ENCODE peak calls at places on chromosome X, in seven cellular contexts. C is PC-9, D is GM20000, X is GM12865, O is B cell, M is fibroblast of pulmonary artery, Q is mammary epithelial cell. F is an unnamed sample.

GRCh38 chrX:103464071-103464773 is 55.1 kb downstream of the RAB40A start:
- DNase-seq in O (peak), C (no peak), X (peak), Q (peak), M (peak), D (peak), F (peak)

GRCh38 chrX:68511255-68511654 is 12.4 kb downstream of the YIPF6 start:
- DNase-seq in Q (peak), O (peak), X (peak), M (peak), D (peak), C (no peak), F (peak)

GRCh38 chrX:153687121-153688039 is at the start of gene SLC6A8:
- DNase-seq in O (peak), M (peak), D (peak), Q (peak), C (no peak), X (peak), F (peak)

GRCh38 chrX:24398766-24399165 is 38.3 kb downstream of the SUPT20HL1 start:
- DNase-seq in Q (peak), C (no peak), D (no peak), X (no peak), O (no peak), M (no peak), F (no peak)

GRCh38 chrX:41507899-41508298 is 60.8 kb downstream of the NYX start:
- DNase-seq in Q (no peak), M (no peak), C (no peak), O (no peak), X (no peak), D (no peak), F (no peak)

GRCh38 chrX:48854898-48855297 is 19.5 kb upstream of the PCSK1N start:
- DNase-seq in O (no peak), M (peak), C (no peak), X (no peak), Q (peak), D (no peak), F (no peak)

GRCh38 chrX:96776966-96777365 is 92.3 kb downstream of the DIAPH2 start:
- DNase-seq in C (no peak), Q (no peak), O (no peak), X (no peak), M (peak), D (no peak), F (no peak)

GRCh38 chrX:31209005-31209612 is 137.3 kb upstream of the FTHL17 start:
- DNase-seq in X (no peak), C (peak), Q (peak), O (no peak), D (no peak), M (no peak), F (no peak)

GRCh38 chrX:31213941-31214340 is 142.1 kb upstream of the FTHL17 start:
- DNase-seq in M (peak), C (no peak), D (peak), Q (peak), O (peak), X (peak), F (no peak)

DNA sequence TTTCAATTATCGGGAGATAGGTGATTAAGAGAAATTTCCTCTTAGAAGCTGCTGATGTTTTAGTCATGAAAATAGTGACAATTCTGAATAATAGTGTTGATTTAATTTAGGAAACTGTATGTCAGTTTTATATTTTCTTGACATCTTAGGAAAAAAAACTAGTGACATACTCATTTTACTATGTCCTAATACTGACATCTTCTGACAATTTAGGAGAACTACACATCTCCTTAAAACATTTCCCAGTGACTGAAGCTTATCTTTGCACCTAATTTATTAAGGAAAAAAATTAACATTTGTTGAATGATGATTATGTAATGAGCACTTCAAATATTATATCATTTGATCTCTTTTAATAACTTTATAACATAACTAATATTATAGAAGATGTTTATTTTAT is 42.0 kb upstream of the RBMXL3 start:
- DNase-seq in O (no peak), M (peak), D (no peak), X (peak), C (peak), Q (peak), F (no peak)
- TF ChIP-seq CTCF in O (peak), M (peak), D (no peak), X (no peak), C (peak), Q (peak), F (peak)

GRCh38 chrX:150574824-150575409 is 6.5 kb downstream of the MTM1 start:
- DNase-seq in O (no peak), Q (no peak), M (no peak), X (peak), C (no peak), D (peak), F (no peak)
- TF ChIP-seq CTCF in O (no peak), Q (no peak), M (no peak), X (no peak), C (no peak), D (no peak), F (no peak)

DNA sequence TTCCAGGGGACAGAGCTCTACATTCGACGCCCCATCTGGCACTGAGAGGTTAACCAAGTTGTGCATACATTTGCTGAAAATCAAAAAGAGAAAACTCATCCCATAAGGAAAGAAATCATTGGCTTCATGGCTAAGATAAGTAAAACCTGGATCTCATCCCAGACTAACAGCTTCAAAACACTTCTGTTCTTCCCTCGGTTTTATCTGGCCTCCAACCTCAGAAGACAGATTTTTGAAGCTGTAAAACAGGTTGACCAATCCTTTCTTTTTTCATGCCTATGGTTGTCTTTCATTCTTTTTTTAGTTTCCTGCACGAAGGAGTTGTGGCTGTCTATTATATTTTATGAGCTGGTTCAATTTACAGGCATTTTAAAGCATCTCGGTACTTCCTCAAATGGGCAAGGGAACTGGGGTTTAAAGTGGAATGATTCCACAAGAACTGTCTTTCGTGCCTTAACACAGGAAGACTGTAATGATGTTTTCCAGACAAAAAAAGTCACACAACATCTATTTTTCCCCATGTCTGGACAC is 107.6 kb downstream of the DLG3 start:
- DNase-seq in D (no peak), O (no peak), Q (no peak), M (peak), C (no peak), X (no peak), F (no peak)
- TF ChIP-seq CTCF in D (no peak), O (no peak), Q (no peak), M (no peak), C (no peak), X (no peak), F (no peak)

GRCh38 chrX:148867596-148867995 is 367.2 kb downstream of the AFF2 start:
- DNase-seq in C (no peak), Q (peak), D (no peak), X (no peak), O (no peak), M (no peak), F (no peak)

GRCh38 chrX:148865237-148865636 is 364.8 kb downstream of the AFF2 start:
- DNase-seq in M (no peak), X (no peak), Q (no peak), C (no peak), O (no peak), D (no peak), F (no peak)
- TF ChIP-seq CTCF in M (no peak), X (no peak), Q (peak), C (no peak), O (no peak), D (no peak), F (no peak)

GRCh38 chrX:40003982-40004535 is 93.7 kb downstream of the BCOR start:
- DNase-seq in C (no peak), X (no peak), D (no peak), Q (no peak), M (no peak), O (no peak), F (no peak)
- TF ChIP-seq CTCF in C (no peak), X (no peak), D (no peak), Q (no peak), M (no peak), O (no peak), F (no peak)

GRCh38 chrX:74325130-74326059 is 21.4 kb downstream of the ZCCHC13 start:
- DNase-seq in Q (no peak), X (peak), D (no peak), O (no peak), M (no peak), C (no peak), F (no peak)
- TF ChIP-seq CTCF in Q (no peak), X (no peak), D (no peak), O (no peak), M (no peak), C (no peak), F (peak)

GRCh38 chrX:136275553-136275952 is 24.4 kb upstream of the MAP7D3 start:
- DNase-seq in C (no peak), Q (no peak), X (no peak), D (no peak), O (no peak), M (no peak), F (no peak)

GRCh38 chrX:136269921-136270320 is 18.7 kb upstream of the MAP7D3 start:
- DNase-seq in O (no peak), X (no peak), Q (no peak), D (no peak), C (no peak), M (no peak), F (no peak)

GRCh38 chrX:136271300-136271699 is 20.1 kb upstream of the MAP7D3 start:
- DNase-seq in Q (no peak), D (no peak), O (no peak), C (no peak), X (peak), M (no peak), F (no peak)

GRCh38 chrX:136273986-136274385 is 22.8 kb upstream of the MAP7D3 start:
- DNase-seq in O (no peak), D (no peak), M (no peak), Q (no peak), C (no peak), X (no peak), F (no peak)

GRCh38 chrX:136272325-136272724 is 21.1 kb upstream of the MAP7D3 start:
- DNase-seq in O (no peak), X (no peak), Q (no peak), M (no peak), D (no peak), C (no peak), F (no peak)
- TF ChIP-seq CTCF in O (no peak), X (no peak), Q (no peak), M (peak), D (no peak), C (no peak), F (no peak)